ENCODE peak calls at places on chromosomes 12 and 14, in ten cellular contexts. S is stomach, W is prostate gland, Z is nephron progenitor cell, V is fibroblast of pulmonary artery, Q is fibroblast of mammary gland, G is GM13977, M is Calu3, K is cardiac muscle cell, J is DND-41. E is an unnamed sample.
A peak's percentile ranks its signal among the peaks of the same experiment; 100 is the strongest.

GRCh38 chr12:49264466-49264872 is 413 bp upstream of the TUBA1C start:
- DNase-seq in M (no peak), Q (no peak), G (peak; percentile 77), S (peak; percentile 55), V (peak; percentile 29), W (no peak), K (peak; percentile 56), Z (peak; percentile 47), J (no peak), E (no peak)

GRCh38 chr12:57803317-57803893 is 15.1 kb downstream of the AVIL start:
- DNase-seq in G (peak; percentile 41), Q (peak; percentile 51), K (peak; percentile 65), M (peak; percentile 60), V (peak; percentile 69), S (peak; percentile 62), W (no peak), J (peak; percentile 43), Z (peak; percentile 59), E (peak; percentile 55)

GRCh38 chr14:106372870-106373657 is 846.7 kb downstream of the TMEM121 start:
- DNase-seq in S (peak; percentile 73), J (peak; percentile 95), Q (no peak), G (peak; percentile 72), M (peak; percentile 81), K (no peak), W (peak; percentile 12), V (no peak), Z (no peak), E (no peak)

GRCh38 chr14:91232631-91233030 is 11.9 kb downstream of the GPR68 start:
- DNase-seq in G (no peak), Z (no peak), S (no peak), V (no peak), J (no peak), M (no peak), Q (no peak), W (no peak), K (no peak), E (no peak)

GRCh38 chr14:105161314-105161713 is 7.3 kb downstream of the JAG2 start:
- DNase-seq in W (peak; percentile 33), S (no peak), Q (no peak), J (no peak), Z (no peak), M (no peak), G (no peak), V (no peak), K (no peak), E (no peak)

GRCh38 chr12:93943766-93944165 is 204.6 kb upstream of the PLXNC1 start:
- DNase-seq in Z (no peak), V (peak; percentile 37), M (no peak), J (no peak), Q (peak; percentile 72), S (no peak), G (no peak), K (peak; percentile 34), W (peak; percentile 78), E (peak; percentile 69)

GRCh38 chr14:20262642-20263128 is 23.6 kb downstream of the OR11H4 start:
- DNase-seq in G (no peak), V (peak; percentile 71), Q (peak; percentile 90), Z (no peak), S (no peak), K (peak; percentile 57), J (no peak), W (no peak), M (no peak), E (peak; percentile 59)

GRCh38 chr12:106552228-106552627 is 30.6 kb upstream of the RFX4 start:
- DNase-seq in J (no peak), W (no peak), Z (no peak), G (no peak), M (no peak), Q (no peak), K (no peak), S (no peak), V (no peak), E (no peak)

GRCh38 chr12:836952-837351 is 84.6 kb downstream of the WNK1 start:
- DNase-seq in W (no peak), V (no peak), J (no peak), M (no peak), S (no peak), G (no peak), Q (no peak), K (no peak), Z (no peak), E (no peak)

GRCh38 chr12:90079811-90080210 is 371.2 kb upstream of the ATP2B1 start:
- DNase-seq in K (no peak), Q (no peak), S (no peak), J (no peak), M (no peak), Z (no peak), W (no peak), V (no peak), G (no peak), E (no peak)

GRCh38 chr12:6866163-6866919 is 990 bp upstream of the TPI1 start:
- DNase-seq in Z (peak; percentile 43), S (no peak), G (no peak), M (no peak), K (no peak), J (no peak), V (no peak), W (no peak), Q (no peak), E (no peak)

GRCh38 chr14:50714452-50715073 is 46.5 kb upstream of the SAV1 start:
- DNase-seq in M (peak; percentile 21), G (peak; percentile 69), K (peak; percentile 70), V (peak; percentile 64), S (no peak), W (no peak), Q (peak; percentile 61), J (peak; percentile 20), Z (no peak), E (peak; percentile 74)

GRCh38 chr14:32374155-32374554 is 45.1 kb downstream of the AKAP6 start:
- DNase-seq in J (no peak), Q (peak; percentile 89), S (no peak), Z (no peak), M (no peak), V (peak; percentile 27), W (no peak), K (peak; percentile 13), G (no peak), E (peak; percentile 27)

DNA sequence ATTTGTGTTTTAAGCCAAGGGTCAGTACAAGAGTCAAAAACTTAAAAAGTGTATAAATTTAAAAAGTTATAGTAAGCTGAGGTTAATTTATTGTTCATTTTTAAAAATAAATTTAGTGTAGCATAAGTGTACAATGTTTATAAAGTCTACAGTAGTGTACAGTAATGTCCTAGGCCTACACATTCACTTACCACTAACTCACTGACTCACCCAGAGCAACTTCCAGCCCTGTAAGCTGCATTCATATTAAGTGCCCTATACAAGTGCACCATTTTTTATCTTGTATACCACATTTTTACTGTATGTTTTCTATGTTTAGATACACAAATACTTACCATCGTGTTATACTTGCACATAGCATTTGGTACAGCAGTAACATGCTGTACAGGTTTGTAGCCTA is 37.7 kb downstream of the GPR137C start:
- DNase-seq in Z (no peak), S (no peak), J (no peak), K (no peak), W (no peak), V (no peak), G (no peak), M (no peak), Q (peak; percentile 2), E (no peak)
- TF ChIP-seq CTCF in Z (no peak), S (no peak), J (no peak), K (no peak), W (no peak), V (no peak), G (no peak), M (no peak), Q (no peak), E (no peak)

GRCh38 chr12:22016982-22017381 is 29.0 kb upstream of the CMAS start:
- DNase-seq in G (no peak), Z (no peak), J (no peak), V (no peak), W (no peak), M (no peak), S (no peak), Q (no peak), K (no peak), E (no peak)

GRCh38 chr12:22014041-22014782 is 31.8 kb upstream of the CMAS start:
- DNase-seq in Z (no peak), W (no peak), Q (peak; percentile 18), J (no peak), K (no peak), M (no peak), G (no peak), S (no peak), V (no peak), E (no peak)

GRCh38 chr12:22014783-22015144 is 31.3 kb upstream of the CMAS start:
- DNase-seq in S (no peak), W (no peak), K (peak; percentile 39), V (peak; percentile 12), M (no peak), G (no peak), J (no peak), Z (no peak), Q (peak; percentile 45), E (no peak)

GRCh38 chr12:22018860-22019259 is 27.2 kb upstream of the CMAS start:
- DNase-seq in M (no peak), J (no peak), Q (peak; percentile 30), S (no peak), G (no peak), K (peak; percentile 20), W (no peak), Z (no peak), V (peak; percentile 14), E (peak; percentile 27)
- TF ChIP-seq CTCF in M (peak; percentile 34), J (peak; percentile 51), Q (peak; percentile 38), S (no peak), G (peak; percentile 23), K (peak; percentile 38), W (peak; percentile 59), Z (no peak), V (peak; percentile 32), E (peak; percentile 19)

GRCh38 chr12:12661086-12661485 is 34.9 kb downstream of the GPR19 start:
- DNase-seq in Q (peak; percentile 83), W (no peak), J (no peak), V (peak; percentile 86), S (no peak), K (peak; percentile 87), G (no peak), Z (no peak), M (no peak), E (peak; percentile 94)
- TF ChIP-seq CTCF in Q (no peak), W (no peak), J (no peak), V (no peak), S (no peak), K (no peak), G (no peak), Z (no peak), M (no peak), E (no peak)

DNA sequence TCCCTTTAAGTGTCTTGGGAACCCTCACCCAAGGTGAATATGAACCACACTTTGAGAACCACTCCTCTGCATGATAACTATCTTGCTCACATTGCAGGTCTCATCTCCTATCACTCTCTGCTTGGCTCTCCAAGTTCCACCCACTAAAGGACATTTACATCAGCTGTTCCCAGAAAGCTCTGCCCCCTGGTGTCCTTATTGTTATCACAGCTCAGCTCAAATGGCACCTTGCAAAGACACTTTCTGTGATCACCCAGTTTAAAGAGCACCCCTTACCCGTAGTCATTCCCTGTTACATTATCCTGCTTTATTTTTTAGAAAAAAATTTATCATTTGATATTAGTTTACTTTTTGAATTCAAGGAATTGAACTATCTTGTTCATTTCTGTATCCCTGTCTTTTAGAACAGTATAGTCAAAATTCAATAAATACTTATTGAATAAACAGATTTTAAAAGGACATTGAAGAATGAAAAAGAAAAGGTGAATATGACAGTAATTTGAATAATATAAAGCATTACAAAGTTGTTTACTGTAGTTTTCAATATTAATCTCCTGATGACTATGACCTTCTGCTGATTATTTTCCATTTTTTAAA is 20.5 kb upstream of the GUCY2C start:
- DNase-seq in Z (peak; percentile 20), J (peak; percentile 46), S (peak; percentile 38), V (peak; percentile 62), K (peak; percentile 49), W (peak; percentile 13), M (peak; percentile 55), Q (peak; percentile 57), G (peak; percentile 59), E (peak; percentile 57)
- TF ChIP-seq CTCF in Z (peak; percentile 40), J (peak; percentile 70), S (peak; percentile 25), V (peak; percentile 68), K (peak; percentile 52), W (peak; percentile 43), M (peak; percentile 38), Q (peak; percentile 60), G (peak; percentile 65), E (peak; percentile 55)